ENCODE peak calls at places on chromosomes 12 and 14, in seven cellular contexts. W is sigmoid colon; K is CD8-positive, alpha-beta memory T cell; Y is body of pancreas; D is Caco-2; B is lower lobe of right lung; U is heart right ventricle. F is an unnamed sample.
A peak's percentile ranks its signal among the peaks of the same experiment; 100 is the strongest.

GRCh38 chr12:58939399-58940100 is 19.2 kb upstream of the LRIG3 start:
- DNase-seq in W (no peak), K (no peak), Y (no peak), D (no peak), B (no peak), U (no peak), F (no peak)

GRCh38 chr12:115916910-115917668 is 360.4 kb downstream of the MED13L start:
- DNase-seq in W (peak; percentile 65), K (peak; percentile 62), Y (peak; percentile 61), D (peak; percentile 91), B (peak; percentile 76), U (peak; percentile 37), F (peak; percentile 80)

GRCh38 chr14:29282169-29282568 is 515.6 kb downstream of the FOXG1 start:
- DNase-seq in W (no peak), K (no peak), Y (no peak), D (no peak), B (no peak), U (no peak), F (no peak)

GRCh38 chr12:58593557-58594304 is 326.6 kb downstream of the LRIG3 start:
- DNase-seq in W (no peak), K (no peak), Y (no peak), D (no peak), B (no peak), U (no peak), F (no peak)

GRCh38 chr12:15574353-15574752 is 214.8 kb downstream of the EPS8 start:
- DNase-seq in W (no peak), K (no peak), Y (no peak), D (no peak), B (no peak), U (no peak), F (no peak)

GRCh38 chr12:8687846-8688601 is 9.8 kb upstream of the RIMKLB start:
- DNase-seq in W (peak; percentile 94), K (no peak), Y (peak; percentile 34), D (no peak), B (no peak), U (peak; percentile 32), F (no peak)

GRCh38 chr12:71955946-71956345 is 17.3 kb downstream of the TPH2 start:
- DNase-seq in W (no peak), K (no peak), Y (no peak), D (no peak), B (no peak), U (no peak), F (peak; percentile 38)

GRCh38 chr12:252634-253033 is 10.0 kb downstream of the SLC6A13 start:
- DNase-seq in W (no peak), K (no peak), Y (no peak), D (no peak), B (no peak), U (no peak), F (no peak)

GRCh38 chr14:75717729-75718128 is 56.7 kb downstream of the TTLL5 start:
- DNase-seq in W (no peak), K (no peak), Y (peak; percentile 91), D (no peak), B (no peak), U (no peak), F (no peak)

GRCh38 chr12:42260518-42260917 is 22.5 kb upstream of the YAF2 start:
- DNase-seq in W (no peak), K (no peak), Y (no peak), D (no peak), B (no peak), U (no peak), F (no peak)

GRCh38 chr14:101973356-101973755 is 9.0 kb downstream of the DYNC1H1 start:
- DNase-seq in W (no peak), K (no peak), Y (no peak), D (no peak), B (no peak), U (no peak), F (no peak)

DNA sequence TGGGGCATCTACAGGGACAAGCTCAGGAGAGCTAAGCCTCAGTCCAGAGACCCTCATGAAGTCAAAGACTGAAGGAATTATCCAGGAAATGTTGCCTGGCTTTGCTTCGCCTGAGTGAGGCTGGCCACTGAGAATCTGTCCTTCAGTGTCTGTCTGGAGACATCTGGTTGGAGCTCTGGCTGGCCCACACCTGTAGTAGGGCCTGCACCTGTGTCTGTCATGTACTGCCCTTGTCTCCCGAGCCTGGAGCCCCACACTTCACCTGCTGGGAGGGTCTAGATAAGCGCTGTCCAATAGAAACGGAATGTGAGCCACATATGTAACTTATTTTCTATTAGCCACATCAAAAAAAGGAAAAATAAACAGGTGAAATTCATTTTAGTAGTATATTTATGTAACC is 9.9 kb upstream of the HDAC7 start:
- DNase-seq in W (no peak), K (no peak), Y (no peak), D (no peak), B (no peak), U (no peak), F (no peak)
- H3K4me3 ChIP-seq in W (no peak overlapping the region), K (no peak overlapping the region), Y (no peak overlapping the region), D (no peak overlapping the region), B (no peak overlapping the region), U (no peak overlapping the region), F (no peak overlapping the region)

GRCh38 chr12:75311369-75311768 is 18.8 kb downstream of the CAPS2 start:
- DNase-seq in W (no peak), K (no peak), Y (no peak), D (no peak), B (no peak), U (no peak), F (no peak)
- H3K4me1 ChIP-seq in W (no peaks in the 10 kb centered on the region), K (no peaks in the 10 kb centered on the region), Y (no peaks in the 10 kb centered on the region), D (no peaks in the 10 kb centered on the region), B (no peaks in the 10 kb centered on the region), U (no peaks in the 10 kb centered on the region), F (peaks cover 2% of the 10 kb centered on the region)

DNA sequence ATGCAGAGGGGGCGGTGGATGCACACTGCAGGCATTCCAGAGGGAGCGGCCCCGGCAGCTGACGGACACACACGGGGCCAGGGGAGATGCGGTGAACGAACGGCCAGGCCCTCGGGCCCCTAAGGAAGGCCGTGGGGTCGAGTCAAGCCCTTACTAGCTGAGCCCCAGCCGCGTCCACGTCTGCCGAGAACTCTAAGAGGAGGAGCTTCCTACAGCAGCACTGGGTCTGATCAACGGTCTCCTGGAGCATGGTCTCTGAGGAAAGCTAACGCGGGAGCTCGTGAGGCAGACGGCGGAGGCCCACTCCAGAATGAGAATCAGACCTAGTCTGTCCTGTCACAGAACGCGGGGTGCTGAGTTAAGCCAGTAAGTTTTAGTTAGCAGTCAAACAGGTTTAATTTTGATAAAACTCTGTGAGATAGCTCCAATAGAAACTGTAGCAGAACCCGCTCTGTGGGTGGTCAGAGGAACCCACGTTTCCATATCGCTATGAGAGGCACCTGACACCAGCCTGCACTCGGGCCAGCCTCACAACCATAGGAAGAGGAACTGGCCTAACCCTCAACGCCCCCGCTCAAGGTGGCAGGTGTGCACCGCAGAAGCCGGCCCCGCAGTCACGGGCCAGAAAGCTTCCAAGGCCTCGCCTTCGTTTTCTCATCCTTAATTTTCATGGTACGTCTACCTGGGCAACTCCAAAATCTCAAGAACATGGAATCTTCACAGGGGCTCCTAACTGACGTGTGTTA is 55.5 kb downstream of the CDC42BPB start:
- DNase-seq in W (no peak), K (no peak), Y (no peak), D (no peak), B (no peak), U (no peak), F (no peak)
- H3K4me3 ChIP-seq in W (no peak overlapping the region), K (no peak overlapping the region), Y (no peak overlapping the region), D (no peak overlapping the region), B (no peak overlapping the region), U (no peak overlapping the region), F (no peak overlapping the region)

GRCh38 chr12:132493482-132494178 is 3.7 kb downstream of the FBRSL1 start:
- DNase-seq in W (no peak), K (no peak), Y (no peak), D (peak; percentile 84), B (no peak), U (no peak), F (no peak)
- H3K4me1 ChIP-seq in W (peaks cover 83% of the 10 kb centered on the region), K (peaks cover 67% of the 10 kb centered on the region), Y (peaks cover 80% of the 10 kb centered on the region), D (peaks cover 55% of the 10 kb centered on the region), B (peaks cover 85% of the 10 kb centered on the region), U (peaks cover 52% of the 10 kb centered on the region), F (peaks cover 67% of the 10 kb centered on the region)

GRCh38 chr14:26596722-26597030 is 1.2 kb downstream of the NOVA1 start:
- DNase-seq in W (peak; percentile 63), K (no peak), Y (no peak), D (no peak), B (no peak), U (peak; percentile 9), F (no peak)

GRCh38 chr14:26597136-26598080 is at the start of gene NOVA1:
- DNase-seq in W (peak; percentile 72), K (no peak), Y (peak; percentile 3), D (no peak), B (peak; percentile 46), U (peak; percentile 19), F (no peak)

GRCh38 chr14:26594148-26594547 is 3.7 kb downstream of the NOVA1 start:
- DNase-seq in W (no peak), K (no peak), Y (no peak), D (no peak), B (no peak), U (no peak), F (no peak)

GRCh38 chr14:26594756-26595545 is 2.9 kb downstream of the NOVA1 start:
- DNase-seq in W (no peak), K (no peak), Y (no peak), D (no peak), B (no peak), U (no peak), F (no peak)

DNA sequence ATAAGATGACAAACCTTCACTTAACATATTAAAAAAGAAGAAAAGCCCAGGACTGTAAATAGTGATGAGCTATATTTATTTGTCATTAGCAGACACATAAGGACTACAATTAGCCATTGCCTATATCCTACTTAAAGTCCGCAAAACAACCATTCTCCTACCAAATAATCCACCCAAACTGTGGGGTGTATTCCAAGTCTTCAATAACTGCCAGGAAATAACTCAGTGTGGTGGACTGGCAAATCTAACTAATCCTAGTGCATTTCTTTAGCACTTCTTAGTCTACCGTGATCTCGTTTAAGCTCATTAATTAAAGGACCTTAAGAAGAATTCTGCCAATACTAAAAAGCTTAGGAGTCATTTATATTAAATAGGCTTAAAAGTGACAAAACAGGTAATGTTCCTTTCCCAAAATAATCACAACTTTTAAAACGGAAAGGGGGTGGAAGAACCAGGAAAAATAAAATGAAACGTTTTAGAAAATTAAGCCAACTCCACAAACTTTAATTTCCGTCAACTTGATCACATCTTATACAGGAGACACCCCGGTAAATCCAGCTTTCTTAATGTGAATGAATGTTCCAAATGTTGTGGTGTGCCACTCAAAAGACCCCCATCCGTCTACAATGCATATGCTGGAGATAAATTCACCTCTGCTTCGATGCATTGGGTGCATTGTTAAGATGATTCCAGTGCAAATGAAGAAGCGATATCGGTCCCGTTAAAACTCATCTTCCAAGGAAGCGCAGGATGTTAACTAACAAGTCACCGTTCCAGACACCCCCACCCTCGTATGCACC is 1.7 kb downstream of the NOVA1 start:
- DNase-seq in W (no peak), K (no peak), Y (no peak), D (no peak), B (no peak), U (no peak), F (no peak)
- H3K4me3 ChIP-seq in W (peak overlapping the region; percentile 82), K (no peak overlapping the region), Y (no peak overlapping the region), D (no peak overlapping the region), B (peak overlapping the region; percentile 57), U (peak overlapping the region; percentile 71), F (no peak overlapping the region)

DNA sequence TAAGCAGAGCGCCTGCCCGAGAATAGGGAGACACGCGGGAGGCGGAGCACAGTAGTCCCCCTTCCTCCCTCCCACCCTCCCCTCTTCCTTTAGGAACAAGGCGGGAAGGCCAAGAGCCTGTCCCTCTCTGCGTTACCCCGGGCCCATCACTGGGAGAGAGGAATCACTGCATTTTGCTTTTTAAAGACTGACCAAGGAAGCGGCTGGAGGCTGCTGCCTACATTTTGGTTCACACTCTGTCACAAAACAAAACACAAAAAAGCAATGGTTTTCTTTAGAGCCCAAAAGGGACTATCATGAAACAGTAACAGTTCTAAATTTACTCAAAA is 19.8 kb downstream of the STX2 start:
- DNase-seq in W (no peak), K (no peak), Y (no peak), D (no peak), B (no peak), U (no peak), F (no peak)
- H3K4me1 ChIP-seq in W (peaks cover 10% of the 10 kb centered on the region), K (no peaks in the 10 kb centered on the region), Y (peaks cover 10% of the 10 kb centered on the region), D (no peaks in the 10 kb centered on the region), B (peaks cover 13% of the 10 kb centered on the region), U (peaks cover 7% of the 10 kb centered on the region), F (peaks cover 20% of the 10 kb centered on the region)

F was measured in trophoblast cell.